ENCODE peak calls at places on chromosomes 1 and 21, in five cellular contexts. One of them, this sample, is unnamed.

GRCh38 chr21:46179708-46180078 is 4.6 kb downstream of the SPATC1L start:
- DNase-seq in left lung: no peak
- DNase-seq in fibroblast of the aortic adventitia: no peak
- DNase-seq in aorta: peak
- DNase-seq in endodermal cell: no peak
- DNase-seq in this sample: no peak

GRCh38 chr1:235070819-235071218 is 57.8 kb downstream of the TOMM20 start:
- DNase-seq in left lung: no peak
- DNase-seq in fibroblast of the aortic adventitia: no peak
- DNase-seq in aorta: peak
- DNase-seq in endodermal cell: no peak
- DNase-seq in this sample: no peak

GRCh38 chr1:156062189-156062588 is 1.2 kb downstream of the RAB25 start:
- DNase-seq in left lung: no peak
- DNase-seq in fibroblast of the aortic adventitia: no peak
- DNase-seq in aorta: no peak
- DNase-seq in endodermal cell: peak
- DNase-seq in this sample: no peak

GRCh38 chr1:109777980-109778625 is 14.4 kb upstream of the EPS8L3 start:
- DNase-seq in left lung: no peak
- DNase-seq in fibroblast of the aortic adventitia: no peak
- DNase-seq in aorta: no peak
- DNase-seq in endodermal cell: peak
- DNase-seq in this sample: no peak

GRCh38 chr1:68181165-68181556 is 51.2 kb downstream of the WLS start:
- DNase-seq in left lung: no peak
- DNase-seq in fibroblast of the aortic adventitia: no peak
- DNase-seq in aorta: no peak
- DNase-seq in endodermal cell: no peak
- DNase-seq in this sample: no peak

GRCh38 chr1:31934706-31935629 is 3.2 kb downstream of the PTP4A2 start:
- DNase-seq in left lung: no peak
- DNase-seq in fibroblast of the aortic adventitia: peak
- DNase-seq in aorta: no peak
- DNase-seq in endodermal cell: no peak
- DNase-seq in this sample: no peak

GRCh38 chr1:27528701-27529637 is 39.0 kb upstream of the WASF2 start:
- DNase-seq in left lung: no peak
- DNase-seq in fibroblast of the aortic adventitia: peak
- DNase-seq in aorta: peak
- DNase-seq in endodermal cell: peak
- DNase-seq in this sample: no peak

GRCh38 chr1:234542211-234542850 is 63.4 kb upstream of the TARBP1 start:
- DNase-seq in left lung: no peak
- DNase-seq in fibroblast of the aortic adventitia: no peak
- DNase-seq in aorta: no peak
- DNase-seq in endodermal cell: no peak
- DNase-seq in this sample: no peak

GRCh38 chr1:42168397-42168682 is 3.8 kb upstream of the GUCA2A start:
- DNase-seq in left lung: no peak
- DNase-seq in fibroblast of the aortic adventitia: no peak
- DNase-seq in aorta: no peak
- DNase-seq in endodermal cell: no peak
- DNase-seq in this sample: no peak

GRCh38 chr1:22639286-22639685 is 2.9 kb downstream of the C1QA start:
- DNase-seq in left lung: no peak
- DNase-seq in fibroblast of the aortic adventitia: peak
- DNase-seq in aorta: peak
- DNase-seq in endodermal cell: peak
- DNase-seq in this sample: no peak

GRCh38 chr1:92768915-92769314 is 16.0 kb downstream of the EVI5 start:
- DNase-seq in left lung: no peak
- DNase-seq in fibroblast of the aortic adventitia: no peak
- DNase-seq in aorta: no peak
- DNase-seq in endodermal cell: no peak
- DNase-seq in this sample: no peak

GRCh38 chr1:187891993-187892392 is 1063.2 kb downstream of the PLA2G4A start:
- DNase-seq in left lung: no peak
- DNase-seq in fibroblast of the aortic adventitia: no peak
- DNase-seq in aorta: no peak
- DNase-seq in endodermal cell: no peak
- DNase-seq in this sample: no peak

DNA sequence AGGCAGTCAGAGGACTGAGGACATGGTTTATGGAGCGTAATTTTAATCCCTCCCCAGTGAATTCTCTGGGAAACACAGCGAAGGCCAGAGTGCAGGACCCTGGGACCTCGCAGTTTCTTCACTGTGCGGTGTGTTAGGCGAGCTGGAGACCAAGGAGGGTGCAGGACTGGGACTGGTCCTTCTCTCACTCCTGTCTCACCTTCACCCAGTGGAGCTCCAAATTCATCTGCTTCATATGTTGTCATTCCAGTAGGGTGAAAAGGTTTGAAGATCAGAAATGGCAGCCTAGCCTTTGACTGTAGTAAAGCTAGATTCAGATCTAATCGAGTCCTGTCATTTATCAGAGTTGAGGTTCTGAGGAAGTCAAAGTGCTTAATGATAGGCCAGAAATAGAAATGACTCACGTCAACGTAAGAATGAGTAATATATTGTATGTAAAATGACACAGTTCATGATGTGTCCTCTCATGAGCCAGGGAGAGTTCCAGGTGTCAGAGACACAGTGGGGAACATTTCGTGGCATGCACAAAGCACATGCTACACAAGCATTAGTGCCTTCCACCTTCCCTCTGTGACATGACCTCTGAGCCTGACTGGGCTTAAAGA is 647.5 kb downstream of the SMYD3 start:
- DNase-seq in left lung: no peak
- DNase-seq in fibroblast of the aortic adventitia: peak
- DNase-seq in aorta: no peak
- DNase-seq in endodermal cell: no peak
- DNase-seq in this sample: no peak
- H3K4me3 ChIP-seq in left lung: no peak
- H3K4me3 ChIP-seq in fibroblast of the aortic adventitia: peak
- H3K4me3 ChIP-seq in aorta: no peak
- H3K4me3 ChIP-seq in endodermal cell: no peak
- H3K4me3 ChIP-seq in this sample: no peak

GRCh38 chr1:8004803-8005573 is 21.1 kb downstream of the ERRFI1 start:
- DNase-seq in left lung: peak
- DNase-seq in fibroblast of the aortic adventitia: peak
- DNase-seq in aorta: peak
- DNase-seq in endodermal cell: peak
- DNase-seq in this sample: no peak
- H3K4me3 ChIP-seq in left lung: no peak
- H3K4me3 ChIP-seq in fibroblast of the aortic adventitia: peak
- H3K4me3 ChIP-seq in aorta: no peak
- H3K4me3 ChIP-seq in endodermal cell: peak
- H3K4me3 ChIP-seq in this sample: no peak

DNA sequence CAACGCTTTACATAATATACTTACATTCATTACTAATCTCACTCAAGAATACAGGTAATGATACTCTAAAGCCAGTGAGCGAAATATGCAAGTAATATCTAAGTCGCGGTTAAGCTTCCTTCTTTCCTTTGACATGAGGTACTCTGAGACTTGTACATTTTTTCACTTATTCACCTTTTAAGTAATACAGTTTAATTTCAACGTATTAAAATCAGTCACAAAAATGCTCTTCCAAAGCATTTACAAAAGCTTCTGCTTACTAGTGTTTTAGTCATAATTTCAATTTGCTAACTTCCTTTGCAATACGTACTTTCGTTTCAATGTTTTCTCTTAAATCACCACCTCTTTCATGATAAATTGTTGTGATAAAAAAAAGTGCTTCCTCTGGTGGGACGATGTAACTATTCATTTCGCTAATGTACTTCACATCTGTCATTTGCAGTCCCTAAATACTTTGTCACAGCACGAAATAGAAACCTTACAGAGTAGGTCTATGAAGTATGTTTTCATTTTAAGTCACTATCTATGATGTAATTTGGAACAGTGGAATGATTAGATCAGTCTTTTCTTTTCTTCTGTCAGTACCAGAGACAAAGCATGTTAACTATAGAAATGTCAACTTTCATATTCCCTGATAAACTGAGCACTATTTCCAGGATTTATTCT is 34.0 kb upstream of the ADGRL4 start:
- DNase-seq in left lung: no peak
- DNase-seq in fibroblast of the aortic adventitia: peak
- DNase-seq in aorta: no peak
- DNase-seq in endodermal cell: no peak
- DNase-seq in this sample: no peak
- H3K4me3 ChIP-seq in left lung: no peak
- H3K4me3 ChIP-seq in fibroblast of the aortic adventitia: peak
- H3K4me3 ChIP-seq in aorta: no peak
- H3K4me3 ChIP-seq in endodermal cell: no peak
- H3K4me3 ChIP-seq in this sample: no peak

GRCh38 chr1:13587256-13588030 is 3.8 kb downstream of the PDPN start:
- DNase-seq in left lung: no peak
- DNase-seq in fibroblast of the aortic adventitia: peak
- DNase-seq in aorta: no peak
- DNase-seq in endodermal cell: no peak
- DNase-seq in this sample: no peak
- H3K4me3 ChIP-seq in left lung: no peak
- H3K4me3 ChIP-seq in fibroblast of the aortic adventitia: no peak
- H3K4me3 ChIP-seq in aorta: no peak
- H3K4me3 ChIP-seq in endodermal cell: no peak
- H3K4me3 ChIP-seq in this sample: no peak

GRCh38 chr1:115330480-115331013 is 7.5 kb downstream of the NGF start:
- DNase-seq in left lung: no peak
- DNase-seq in fibroblast of the aortic adventitia: peak
- DNase-seq in aorta: peak
- DNase-seq in endodermal cell: no peak
- DNase-seq in this sample: no peak
- H3K4me3 ChIP-seq in left lung: no peak
- H3K4me3 ChIP-seq in fibroblast of the aortic adventitia: no peak
- H3K4me3 ChIP-seq in aorta: no peak
- H3K4me3 ChIP-seq in endodermal cell: no peak
- H3K4me3 ChIP-seq in this sample: no peak

GRCh38 chr1:39701092-39701460 is 9.8 kb upstream of the HPCAL4 start:
- DNase-seq in left lung: no peak
- DNase-seq in fibroblast of the aortic adventitia: peak
- DNase-seq in aorta: no peak
- DNase-seq in endodermal cell: peak
- DNase-seq in this sample: no peak
- H3K4me3 ChIP-seq in left lung: no peak
- H3K4me3 ChIP-seq in fibroblast of the aortic adventitia: peak
- H3K4me3 ChIP-seq in aorta: no peak
- H3K4me3 ChIP-seq in endodermal cell: no peak
- H3K4me3 ChIP-seq in this sample: no peak

DNA sequence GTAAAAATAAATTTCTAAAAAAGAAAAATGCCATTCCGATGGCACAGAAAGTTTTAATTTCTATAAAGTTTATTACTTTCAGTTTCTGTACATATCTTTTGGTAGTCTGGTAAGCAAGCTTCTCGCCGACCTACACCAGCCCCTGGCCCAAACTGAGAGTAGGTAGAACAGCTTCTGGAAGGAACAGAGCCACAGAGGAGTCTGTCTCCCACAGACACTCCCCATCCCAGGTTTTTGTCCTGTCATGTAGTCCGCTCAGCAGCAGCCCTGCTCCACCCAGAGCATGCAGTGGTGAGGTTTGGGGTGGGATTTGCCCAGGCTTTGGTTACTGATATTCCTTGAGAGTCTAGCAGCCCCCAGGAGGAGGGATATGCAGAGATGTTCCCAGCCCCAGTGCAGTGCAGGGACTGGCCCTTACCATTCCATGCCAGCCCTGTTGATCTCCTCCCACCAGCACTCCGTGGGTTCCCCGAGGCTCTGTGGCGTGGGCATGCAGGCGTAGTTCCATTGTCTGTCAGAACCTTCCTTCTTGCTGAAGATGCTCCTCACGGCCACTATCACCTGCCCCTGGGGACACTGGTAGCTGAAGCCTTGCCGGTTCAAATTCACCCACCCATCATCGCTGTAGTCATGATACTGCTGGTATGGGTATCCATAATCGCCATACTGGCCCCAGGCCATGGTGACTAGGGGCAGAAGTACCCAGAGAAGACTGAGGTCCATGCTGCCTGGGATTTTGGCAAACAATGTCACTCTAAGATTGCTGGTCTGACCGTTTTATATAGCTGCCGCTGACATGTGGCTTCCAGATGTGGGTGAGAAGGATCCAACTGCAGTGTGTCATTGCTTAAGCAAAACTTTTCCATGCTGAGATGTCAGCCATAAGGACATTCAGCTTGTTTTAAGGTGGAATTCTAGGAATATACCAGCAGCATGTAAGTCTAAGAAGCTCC is at the start of gene DPT:
- DNase-seq in left lung: no peak
- DNase-seq in fibroblast of the aortic adventitia: peak
- DNase-seq in aorta: no peak
- DNase-seq in endodermal cell: no peak
- DNase-seq in this sample: no peak
- H3K4me3 ChIP-seq in left lung: peak
- H3K4me3 ChIP-seq in fibroblast of the aortic adventitia: peak
- H3K4me3 ChIP-seq in aorta: no peak
- H3K4me3 ChIP-seq in endodermal cell: no peak
- H3K4me3 ChIP-seq in this sample: no peak

GRCh38 chr1:79005945-79006344 is 585 bp downstream of the ADGRL4 start:
- DNase-seq in left lung: no peak
- DNase-seq in fibroblast of the aortic adventitia: peak
- DNase-seq in aorta: no peak
- DNase-seq in endodermal cell: no peak
- DNase-seq in this sample: no peak
- H3K4me3 ChIP-seq in left lung: peak
- H3K4me3 ChIP-seq in fibroblast of the aortic adventitia: peak
- H3K4me3 ChIP-seq in aorta: no peak
- H3K4me3 ChIP-seq in endodermal cell: peak
- H3K4me3 ChIP-seq in this sample: no peak

GRCh38 chr1:20603473-20604464 is 14.9 kb downstream of the CDA start:
- DNase-seq in left lung: no peak
- DNase-seq in fibroblast of the aortic adventitia: peak
- DNase-seq in aorta: no peak
- DNase-seq in endodermal cell: no peak
- DNase-seq in this sample: no peak

GRCh38 chr1:20600156-20600555 is 11.3 kb downstream of the CDA start:
- DNase-seq in left lung: no peak
- DNase-seq in fibroblast of the aortic adventitia: no peak
- DNase-seq in aorta: no peak
- DNase-seq in endodermal cell: no peak
- DNase-seq in this sample: no peak

GRCh38 chr1:20604678-20605077 is 15.8 kb downstream of the CDA start:
- DNase-seq in left lung: no peak
- DNase-seq in fibroblast of the aortic adventitia: no peak
- DNase-seq in aorta: no peak
- DNase-seq in endodermal cell: no peak
- DNase-seq in this sample: no peak

GRCh38 chr1:20601123-20601825 is 12.4 kb downstream of the CDA start:
- DNase-seq in left lung: no peak
- DNase-seq in fibroblast of the aortic adventitia: peak
- DNase-seq in aorta: no peak
- DNase-seq in endodermal cell: no peak
- DNase-seq in this sample: no peak

GRCh38 chr1:20602851-20603450 is 14.1 kb downstream of the CDA start:
- DNase-seq in left lung: no peak
- DNase-seq in fibroblast of the aortic adventitia: no peak
- DNase-seq in aorta: no peak
- DNase-seq in endodermal cell: no peak
- DNase-seq in this sample: no peak
- H3K4me3 ChIP-seq in left lung: no peak
- H3K4me3 ChIP-seq in fibroblast of the aortic adventitia: no peak
- H3K4me3 ChIP-seq in aorta: no peak
- H3K4me3 ChIP-seq in endodermal cell: no peak
- H3K4me3 ChIP-seq in this sample: no peak